ENCODE peak calls at places on chromosomes 13 and 19, in five cellular contexts. One of them, this sample, is unnamed.
A peak's percentile ranks its signal among the peaks of the same experiment; 100 is the strongest.

GRCh38 chr13:111278258-111278657 is 42.2 kb upstream of the TEX29 start:
- DNase-seq in IMR-90: no peak
- DNase-seq in SK-N-MC: no peak
- DNase-seq in adipocyte: no peak
- DNase-seq in GM23248: no peak
- DNase-seq in this sample: no peak

GRCh38 chr13:110409581-110409992 is 102.5 kb downstream of the COL4A2 start:
- DNase-seq in SK-N-MC: no peak
- DNase-seq in IMR-90: peak; percentile 68
- DNase-seq in adipocyte: no peak
- DNase-seq in GM23248: no peak
- DNase-seq in this sample: peak; percentile 66

GRCh38 chr13:28110414-28110813 is 10.0 kb upstream of the FLT3 start:
- DNase-seq in IMR-90: no peak
- DNase-seq in SK-N-MC: no peak
- DNase-seq in adipocyte: no peak
- DNase-seq in GM23248: no peak
- DNase-seq in this sample: no peak

GRCh38 chr19:17948967-17949930 is 16.4 kb downstream of the CCDC124 start:
- DNase-seq in IMR-90: no peak
- DNase-seq in GM23248: no peak
- DNase-seq in SK-N-MC: no peak
- DNase-seq in adipocyte: no peak
- DNase-seq in this sample: no peak

GRCh38 chr13:33908111-33908510 is 90.2 kb downstream of the RFC3 start:
- DNase-seq in SK-N-MC: no peak
- DNase-seq in GM23248: no peak
- DNase-seq in IMR-90: no peak
- DNase-seq in adipocyte: no peak
- DNase-seq in this sample: no peak

GRCh38 chr13:22235950-22236290 is 565.0 kb downstream of the FGF9 start:
- DNase-seq in adipocyte: no peak
- DNase-seq in SK-N-MC: no peak
- DNase-seq in IMR-90: no peak
- DNase-seq in GM23248: no peak
- DNase-seq in this sample: no peak

GRCh38 chr13:110156186-110157065 is 150.5 kb downstream of the COL4A1 start:
- DNase-seq in SK-N-MC: no peak
- DNase-seq in adipocyte: no peak
- DNase-seq in GM23248: no peak
- DNase-seq in IMR-90: peak; percentile 24
- DNase-seq in this sample: no peak

GRCh38 chr13:24763596-24764275 is at the start of gene RNF17:
- DNase-seq in adipocyte: no peak
- DNase-seq in IMR-90: no peak
- DNase-seq in GM23248: no peak
- DNase-seq in SK-N-MC: no peak
- DNase-seq in this sample: no peak

GRCh38 chr19:53864308-53864836 is 3.3 kb upstream of the MYADM start:
- DNase-seq in GM23248: no peak
- DNase-seq in adipocyte: no peak
- DNase-seq in IMR-90: no peak
- DNase-seq in SK-N-MC: no peak
- DNase-seq in this sample: no peak
- H3K9ac ChIP-seq in GM23248: no peak overlapping the region
- H3K9ac ChIP-seq in adipocyte: no peak overlapping the region
- H3K9ac ChIP-seq in IMR-90: no peak overlapping the region
- H3K9ac ChIP-seq in SK-N-MC: no peak overlapping the region
- H3K9ac ChIP-seq in this sample: no peak overlapping the region

GRCh38 chr19:45560038-45560437 is 24.6 kb downstream of the OPA3 start:
- DNase-seq in GM23248: no peak
- DNase-seq in SK-N-MC: no peak
- DNase-seq in IMR-90: no peak
- DNase-seq in adipocyte: no peak
- DNase-seq in this sample: no peak
- H3K9ac ChIP-seq in GM23248: no peak overlapping the region
- H3K9ac ChIP-seq in SK-N-MC: no peak overlapping the region
- H3K9ac ChIP-seq in IMR-90: no peak overlapping the region
- H3K9ac ChIP-seq in adipocyte: no peak overlapping the region
- H3K9ac ChIP-seq in this sample: no peak overlapping the region

DNA sequence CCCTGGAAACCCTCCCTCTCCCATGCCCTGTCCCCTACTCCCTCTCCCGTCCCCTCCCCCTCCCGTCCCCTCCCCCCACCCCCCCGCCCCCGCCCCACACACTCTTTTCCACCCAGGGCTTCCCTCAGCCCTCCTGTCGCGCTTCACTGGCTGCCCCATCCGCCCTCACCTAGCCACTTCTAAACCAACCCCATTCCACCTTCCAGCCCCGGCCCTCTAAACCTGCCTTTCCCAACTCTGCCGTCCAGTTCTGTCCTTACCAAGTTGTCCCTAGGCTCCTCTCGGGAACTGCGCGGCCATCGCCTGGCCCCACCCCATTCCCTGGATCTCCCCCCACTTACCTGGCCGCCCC is 972 bp downstream of the RGL3 start:
- DNase-seq in SK-N-MC: no peak
- DNase-seq in IMR-90: no peak
- DNase-seq in adipocyte: no peak
- DNase-seq in GM23248: no peak
- DNase-seq in this sample: no peak
- H3K9ac ChIP-seq in SK-N-MC: no peak overlapping the region
- H3K9ac ChIP-seq in IMR-90: no peak overlapping the region
- H3K9ac ChIP-seq in adipocyte: no peak overlapping the region
- H3K9ac ChIP-seq in GM23248: no peak overlapping the region
- H3K9ac ChIP-seq in this sample: no peak overlapping the region

DNA sequence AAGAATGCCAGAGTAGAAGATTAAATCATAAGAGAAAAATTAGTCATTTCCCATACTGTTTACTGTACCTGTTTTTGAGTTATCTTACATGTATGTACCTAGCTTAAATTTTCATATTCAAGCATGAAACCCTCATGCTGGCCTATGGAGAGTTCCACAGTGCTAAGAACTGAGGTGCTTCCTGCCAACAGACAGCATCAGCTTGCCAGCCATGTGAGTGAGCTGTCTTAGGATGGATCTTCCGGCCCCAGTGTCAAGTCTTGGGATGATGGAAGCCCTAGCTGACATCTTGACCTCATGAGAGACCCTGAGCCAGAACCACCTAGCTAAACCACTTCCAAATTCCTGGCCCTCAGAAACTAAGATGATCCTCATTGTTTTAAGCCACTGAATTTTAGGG is 90.1 kb downstream of the SERP2 start:
- DNase-seq in SK-N-MC: no peak
- DNase-seq in GM23248: no peak
- DNase-seq in IMR-90: no peak
- DNase-seq in adipocyte: no peak
- DNase-seq in this sample: no peak
- H3K9ac ChIP-seq in SK-N-MC: no peak overlapping the region
- H3K9ac ChIP-seq in GM23248: no peak overlapping the region
- H3K9ac ChIP-seq in IMR-90: no peak overlapping the region
- H3K9ac ChIP-seq in adipocyte: no peak overlapping the region
- H3K9ac ChIP-seq in this sample: no peak overlapping the region

GRCh38 chr13:98483636-98484288 is 93.1 kb downstream of the STK24 start:
- DNase-seq in GM23248: peak; percentile 37
- DNase-seq in SK-N-MC: no peak
- DNase-seq in adipocyte: peak; percentile 66
- DNase-seq in IMR-90: peak; percentile 50
- DNase-seq in this sample: no peak

GRCh38 chr13:98486412-98486811 is 90.5 kb downstream of the STK24 start:
- DNase-seq in SK-N-MC: no peak
- DNase-seq in adipocyte: no peak
- DNase-seq in IMR-90: no peak
- DNase-seq in GM23248: no peak
- DNase-seq in this sample: no peak

GRCh38 chr13:98487016-98487415 is 89.9 kb downstream of the STK24 start:
- DNase-seq in adipocyte: no peak
- DNase-seq in IMR-90: peak; percentile 53
- DNase-seq in GM23248: peak; percentile 38
- DNase-seq in SK-N-MC: no peak
- DNase-seq in this sample: no peak

GRCh38 chr13:98484289-98485219 is 92.4 kb downstream of the STK24 start:
- DNase-seq in adipocyte: peak; percentile 94
- DNase-seq in GM23248: peak; percentile 99
- DNase-seq in SK-N-MC: no peak
- DNase-seq in IMR-90: peak; percentile 95
- DNase-seq in this sample: peak; percentile 99

DNA sequence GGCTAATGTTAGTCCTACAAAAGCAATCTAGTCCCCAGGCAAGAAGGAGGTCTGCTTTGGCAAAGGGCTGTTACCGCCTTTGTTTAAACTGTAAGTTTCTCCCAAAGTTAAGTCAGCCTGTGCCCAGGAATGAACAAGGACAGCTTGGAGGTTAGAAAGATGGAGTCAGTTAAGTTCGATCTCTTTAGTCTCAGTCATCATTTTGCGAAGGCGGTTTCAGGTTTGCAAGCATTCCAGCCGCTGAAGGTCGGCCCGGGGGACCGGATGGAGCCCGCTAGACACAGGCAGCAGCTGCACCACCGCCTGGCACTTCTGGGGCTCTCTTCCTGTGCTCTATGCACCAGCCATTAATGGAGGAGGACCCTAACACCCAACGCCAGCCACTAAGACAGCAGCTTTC is 91.3 kb downstream of the STK24 start:
- DNase-seq in IMR-90: no peak
- DNase-seq in SK-N-MC: no peak
- DNase-seq in GM23248: no peak
- DNase-seq in adipocyte: no peak
- DNase-seq in this sample: no peak
- H3K9ac ChIP-seq in IMR-90: no peak overlapping the region
- H3K9ac ChIP-seq in SK-N-MC: no peak overlapping the region
- H3K9ac ChIP-seq in GM23248: peak overlapping the region; percentile 83
- H3K9ac ChIP-seq in adipocyte: no peak overlapping the region
- H3K9ac ChIP-seq in this sample: no peak overlapping the region

GRCh38 chr19:41362143-41362847 is 1.7 kb downstream of the B9D2 start:
- DNase-seq in SK-N-MC: no peak
- DNase-seq in IMR-90: no peak
- DNase-seq in adipocyte: no peak
- DNase-seq in GM23248: peak; percentile 43
- DNase-seq in this sample: no peak

GRCh38 chr19:41363371-41363752 is 587 bp downstream of the B9D2 start:
- DNase-seq in adipocyte: no peak
- DNase-seq in SK-N-MC: no peak
- DNase-seq in GM23248: no peak
- DNase-seq in IMR-90: no peak
- DNase-seq in this sample: no peak

GRCh38 chr19:41366089-41366488 is 2.1 kb upstream of the B9D2 start:
- DNase-seq in adipocyte: no peak
- DNase-seq in IMR-90: no peak
- DNase-seq in GM23248: no peak
- DNase-seq in SK-N-MC: no peak
- DNase-seq in this sample: no peak

GRCh38 chr19:41363753-41364545 is at the start of gene B9D2:
- DNase-seq in GM23248: peak; percentile 99
- DNase-seq in adipocyte: peak; percentile 99
- DNase-seq in IMR-90: peak; percentile 98
- DNase-seq in SK-N-MC: peak; percentile 97
- DNase-seq in this sample: peak; percentile 96

GRCh38 chr19:41364546-41365391 is 820 bp upstream of the B9D2 start:
- DNase-seq in IMR-90: peak; percentile 15
- DNase-seq in adipocyte: no peak
- DNase-seq in SK-N-MC: no peak
- DNase-seq in GM23248: no peak
- DNase-seq in this sample: no peak
- H3K9ac ChIP-seq in IMR-90: peak overlapping the region; percentile 84
- H3K9ac ChIP-seq in adipocyte: peak overlapping the region; percentile 93
- H3K9ac ChIP-seq in SK-N-MC: peak overlapping the region; percentile 94
- H3K9ac ChIP-seq in GM23248: peak overlapping the region; percentile 96
- H3K9ac ChIP-seq in this sample: peak overlapping the region; percentile 92

This sample was measured in mammary epithelial cell.